ENCODE peak calls at places on chromosomes 16 and 17, in seven cellular contexts. X, T, F, R, J, H and W are unnamed samples.

GRCh38 chr16:1543085-1543896 is 9.8 kb downstream of the TMEM204 start:
- DNase-seq in X (peak; percentile 77), J (no peak), R (peak; percentile 58), H (peak; percentile 37), T (no peak), F (peak; percentile 80), W (peak; percentile 61)

GRCh38 chr17:29572691-29573557 is 4.4 kb downstream of the TP53I13 start:
- DNase-seq in F (peak; percentile 74), X (peak; percentile 82), R (peak; percentile 86), T (no peak), H (peak; percentile 72), J (no peak), W (no peak)

GRCh38 chr17:69367298-69367697 is 40.4 kb upstream of the ABCA5 start:
- DNase-seq in J (no peak), F (no peak), T (peak; percentile 9), H (no peak), R (no peak), X (no peak), W (no peak)

GRCh38 chr17:74466111-74466784 is at the start of gene CD300A:
- DNase-seq in F (no peak), T (peak; percentile 67), R (no peak), J (no peak), H (peak; percentile 48), X (peak; percentile 44), W (peak; percentile 63)

GRCh38 chr16:80985611-80986010 is 21.1 kb downstream of the CMC2 start:
- DNase-seq in T (no peak), H (no peak), R (no peak), F (no peak), X (no peak), J (no peak), W (no peak)

GRCh38 chr17:79837888-79838540 is 1.2 kb downstream of the CBX4 start:
- DNase-seq in H (no peak), R (peak; percentile 70), X (peak; percentile 24), F (no peak), J (no peak), T (peak; percentile 55), W (no peak)

GRCh38 chr17:1627987-1628855 is at the start of gene SLC43A2:
- DNase-seq in X (peak; percentile 82), F (peak; percentile 87), H (peak; percentile 89), R (peak; percentile 91), J (peak; percentile 73), T (peak; percentile 90), W (peak; percentile 82)

GRCh38 chr17:35765731-35766488 is 5.2 kb downstream of the C17orf50 start:
- DNase-seq in H (no peak), X (no peak), R (no peak), J (no peak), F (no peak), T (no peak), W (no peak)

GRCh38 chr17:41665566-41666335 is 22.9 kb upstream of the EIF1 start:
- DNase-seq in J (peak; percentile 91), X (peak; percentile 88), F (peak; percentile 93), T (peak; percentile 94), H (peak; percentile 90), R (peak; percentile 95), W (peak; percentile 89)

GRCh38 chr17:68314916-68315535 is 23.7 kb downstream of the ARSG start:
- DNase-seq in H (peak; percentile 23), F (no peak), T (no peak), R (peak; percentile 14), X (no peak), J (no peak), W (peak; percentile 33)

GRCh38 chr17:29162082-29162908 is 17.9 kb downstream of the MYO18A start:
- DNase-seq in R (no peak), X (no peak), F (peak; percentile 53), H (no peak), J (no peak), T (no peak), W (no peak)

GRCh38 chr16:28585674-28586073 is 11.2 kb downstream of the SULT1A2 start:
- DNase-seq in J (no peak), T (no peak), F (no peak), R (no peak), X (no peak), H (peak; percentile 36), W (no peak)

GRCh38 chr16:79687249-79687768 is 86.8 kb upstream of the MAF start:
- DNase-seq in R (no peak), F (no peak), H (no peak), T (no peak), X (no peak), J (no peak), W (no peak)

GRCh38 chr17:38604479-38605229 is 1.1 kb downstream of the SRCIN1 start:
- DNase-seq in X (no peak), R (no peak), J (no peak), T (peak; percentile 42), H (peak; percentile 24), F (no peak), W (no peak)

GRCh38 chr16:19029980-19030379 is 37.4 kb upstream of the COQ7 start:
- DNase-seq in T (no peak), F (no peak), J (no peak), R (no peak), H (no peak), X (no peak), W (no peak)

GRCh38 chr17:48852251-48852650 is 21.4 kb downstream of the CALCOCO2 start:
- DNase-seq in R (no peak), J (no peak), F (no peak), X (no peak), T (no peak), H (no peak), W (no peak)

GRCh38 chr17:4004517-4005295 is 40.5 kb upstream of the ATP2A3 start:
- DNase-seq in F (peak; percentile 68), H (peak; percentile 64), J (no peak), X (peak; percentile 50), R (peak; percentile 58), T (peak; percentile 62), W (peak; percentile 47)

DNA sequence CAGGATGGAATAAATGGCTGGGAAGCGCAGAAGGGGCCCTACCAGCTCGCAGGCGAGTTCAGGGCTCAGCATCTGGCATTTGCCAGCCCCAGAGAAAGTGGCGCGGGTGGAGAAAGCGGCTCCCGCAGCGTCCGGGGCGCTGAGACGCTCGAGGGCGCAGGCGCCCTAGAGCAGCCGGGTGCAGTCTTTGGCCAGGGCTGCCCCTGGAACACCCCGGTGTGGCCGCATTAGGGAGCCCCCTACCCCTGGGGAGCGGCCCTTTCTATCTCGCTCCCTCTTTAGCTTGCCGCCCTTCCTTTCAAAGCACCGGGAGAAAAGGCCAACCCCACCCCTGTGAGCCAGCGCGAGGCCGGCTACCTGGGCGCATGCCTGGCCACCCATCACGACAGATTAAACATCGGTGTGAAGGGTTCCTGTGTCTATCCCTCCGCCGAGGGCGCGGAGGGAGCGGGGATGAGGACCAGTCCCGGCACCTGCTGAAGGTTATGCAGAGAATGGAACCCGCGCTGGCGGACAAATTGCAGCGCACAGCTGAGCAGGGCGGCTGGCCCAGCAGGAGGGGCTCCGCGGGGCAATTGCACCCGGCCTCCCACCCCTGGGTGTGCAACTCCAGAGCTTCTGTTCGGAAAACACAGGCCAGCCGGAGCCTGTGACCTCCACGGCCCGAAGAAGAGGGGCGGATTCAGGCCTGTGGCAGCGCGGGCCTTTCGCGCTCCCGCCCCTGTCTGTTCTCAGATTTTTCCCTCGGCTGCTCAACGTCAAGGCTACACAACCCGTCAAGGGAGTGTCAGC is 15.6 kb upstream of the FOXF1 start:
- DNase-seq in T (no peak), J (no peak), H (no peak), R (no peak), X (no peak), F (peak; percentile 91), W (no peak)
- H3K4me3 ChIP-seq in T (no peak overlapping the region), J (no peak overlapping the region), H (peak overlapping the region; percentile 45), R (no peak overlapping the region), X (no peak overlapping the region), F (peak overlapping the region; percentile 68), W (peak overlapping the region; percentile 16)

GRCh38 chr16:89062389-89063345 is 31.0 kb upstream of the ACSF3 start:
- DNase-seq in T (no peak), F (no peak), H (no peak), R (no peak), X (no peak), J (no peak), W (no peak)
- H3K4me3 ChIP-seq in T (no peak overlapping the region), F (no peak overlapping the region), H (no peak overlapping the region), R (no peak overlapping the region), X (no peak overlapping the region), J (no peak overlapping the region), W (no peak overlapping the region)

DNA sequence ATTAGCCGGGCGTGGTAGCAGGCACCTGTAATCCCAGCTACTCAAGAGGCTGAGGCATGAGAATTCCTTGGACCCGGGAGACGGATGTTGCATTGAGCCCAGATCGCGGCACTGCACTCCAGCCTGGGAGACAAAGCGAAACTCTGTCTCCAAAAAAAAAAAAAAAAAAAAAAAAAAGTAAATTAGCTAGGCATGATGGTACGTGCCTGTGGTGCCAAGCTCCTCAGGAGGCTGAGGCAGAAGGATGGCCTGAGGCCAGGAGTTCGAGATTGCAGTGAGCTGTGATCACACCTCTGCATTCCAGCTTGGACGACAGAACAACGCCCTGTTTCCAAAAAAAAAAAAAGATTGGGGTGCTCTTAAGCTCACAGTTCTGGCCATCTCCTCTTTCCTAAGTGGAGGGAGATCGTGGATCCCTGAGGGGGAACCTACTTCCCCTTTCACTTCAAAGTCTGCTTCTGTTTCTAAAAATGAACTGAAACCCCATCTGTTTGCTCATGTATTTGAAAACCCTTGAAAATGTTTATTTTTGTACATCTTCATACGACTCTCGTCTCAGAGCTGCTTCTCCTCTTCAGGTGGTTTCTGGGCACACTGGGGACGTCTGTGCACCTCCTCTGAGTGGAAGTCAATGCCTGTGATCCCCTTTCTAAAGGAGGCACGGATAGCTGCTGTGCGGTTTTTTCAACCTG is 138.7 kb downstream of the PRKCA start:
- DNase-seq in F (no peak), R (no peak), X (no peak), H (no peak), T (peak; percentile 56), J (no peak), W (no peak)
- H3K4me3 ChIP-seq in F (peak overlapping the region; percentile 8), R (no peak overlapping the region), X (no peak overlapping the region), H (no peak overlapping the region), T (no peak overlapping the region), J (peak overlapping the region; percentile 17), W (no peak overlapping the region)

DNA sequence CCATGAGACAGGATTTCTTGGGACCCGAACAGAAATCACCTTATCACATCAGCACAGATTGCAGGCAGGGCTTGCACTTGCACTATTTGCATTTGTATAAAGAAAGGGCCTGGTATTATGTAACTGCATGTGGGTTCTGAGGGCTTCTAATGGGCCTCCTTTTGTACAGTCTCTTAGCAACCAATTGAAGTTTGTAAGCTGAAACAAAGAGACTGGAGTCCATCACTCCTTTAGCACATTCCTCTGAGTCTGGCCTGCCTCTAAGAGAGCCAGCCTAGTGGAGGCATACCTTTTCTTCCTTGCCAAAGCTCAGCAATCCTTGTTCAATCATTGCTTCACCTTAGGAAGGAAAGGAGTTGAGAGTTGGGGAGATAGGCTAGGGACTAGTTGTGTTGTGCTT is 387.1 kb downstream of the XYLT1 start:
- DNase-seq in R (no peak), F (no peak), T (no peak), X (no peak), J (no peak), H (no peak), W (no peak)
- H3K4me3 ChIP-seq in R (no peak overlapping the region), F (no peak overlapping the region), T (no peak overlapping the region), X (no peak overlapping the region), J (no peak overlapping the region), H (no peak overlapping the region), W (no peak overlapping the region)